ENCODE peak calls at places on chromosomes 16 and 17, in five cellular contexts. H is neural progenitor cell, W is brain microvascular endothelial cell, T is LNCaP clone FGC, F is fibroblast of pulmonary artery. U is an unnamed sample.

GRCh38 chr17:63136381-63137012 is 170.5 kb downstream of the TANC2 start:
- DNase-seq in H (peak; percentile 37), W (no peak), T (no peak), F (no peak), U (no peak)

GRCh38 chr17:57895382-57896060 is 45.7 kb upstream of the MRPS23 start:
- DNase-seq in H (no peak), W (no peak), T (no peak), F (peak; percentile 40), U (no peak)

GRCh38 chr16:30761928-30762902 is at the start of the genes CFAP119 and RNF40:
- DNase-seq in H (peak; percentile 98), W (peak; percentile 99), T (peak; percentile 94), F (peak; percentile 98), U (peak; percentile 89)

GRCh38 chr16:15398618-15399316 is 3.2 kb downstream of the MPV17L start:
- DNase-seq in H (no peak), W (no peak), T (no peak), F (no peak), U (no peak)

GRCh38 chr16:53913082-53913870 is 209.3 kb downstream of the FTO start:
- DNase-seq in H (no peak), W (peak; percentile 96), T (no peak), F (peak; percentile 97), U (peak; percentile 97)

GRCh38 chr17:64357191-64357981 is 33.3 kb downstream of the PECAM1 start:
- DNase-seq in H (no peak), W (peak; percentile 87), T (no peak), F (peak; percentile 99), U (peak; percentile 97)

GRCh38 chr17:67617304-67617899 is 100.3 kb upstream of the NOL11 start:
- DNase-seq in H (no peak), W (no peak), T (no peak), F (no peak), U (no peak)

GRCh38 chr17:7782237-7782636 is 51.8 kb upstream of the KDM6B start:
- DNase-seq in H (no peak), W (peak; percentile 11), T (no peak), F (peak; percentile 57), U (no peak)

GRCh38 chr17:64001763-64002529 is 3.8 kb downstream of the PRR29 start:
- DNase-seq in H (peak; percentile 1), W (no peak), T (no peak), F (peak; percentile 55), U (peak; percentile 48)

GRCh38 chr17:76501827-76502307 is 644 bp upstream of the RHBDF2 start:
- DNase-seq in H (no peak), W (no peak), T (no peak), F (no peak), U (no peak)

GRCh38 chr17:78010759-78011158 is 52.3 kb downstream of the TNRC6C start:
- DNase-seq in H (no peak), W (no peak), T (no peak), F (no peak), U (no peak)

GRCh38 chr17:19833914-19834313 is 33.8 kb downstream of the ULK2 start:
- DNase-seq in H (no peak), W (no peak), T (no peak), F (no peak), U (no peak)

GRCh38 chr16:68444058-68444657 is 4.2 kb downstream of the SMPD3 start:
- DNase-seq in H (peak; percentile 84), W (peak; percentile 20), T (no peak), F (peak; percentile 53), U (no peak)

GRCh38 chr16:22217890-22218730 is 12.0 kb downstream of the EEF2K start:
- DNase-seq in H (no peak), W (no peak), T (no peak), F (no peak), U (no peak)

GRCh38 chr17:83099570-83100181 is 20.3 kb downstream of the METRNL start:
- DNase-seq in H (peak; percentile 32), W (no peak), T (no peak), F (no peak), U (no peak)

GRCh38 chr17:70181376-70181775 is 12.0 kb downstream of the KCNJ2 start:
- DNase-seq in H (no peak), W (no peak), T (no peak), F (no peak), U (no peak)

GRCh38 chr16:60107920-60108319 is 1373.8 kb upstream of the GOT2 start:
- DNase-seq in H (no peak), W (no peak), T (no peak), F (no peak), U (no peak)

GRCh38 chr17:78993241-78993956 is 13.7 kb upstream of the LGALS3BP start:
- DNase-seq in H (peak; percentile 69), W (peak; percentile 32), T (no peak), F (peak; percentile 66), U (no peak)

GRCh38 chr17:39462644-39463375 is 1.5 kb downstream of the CDK12 start:
- DNase-seq in H (peak; percentile 25), W (no peak), T (no peak), F (no peak), U (no peak)

GRCh38 chr16:85286970-85287814 is 174.9 kb upstream of the CIBAR2 start:
- DNase-seq in H (no peak), W (peak; percentile 23), T (no peak), F (peak; percentile 7), U (peak; percentile 27)

GRCh38 chr17:81481011-81481799 is 31.4 kb downstream of the ACTG1 start:
- DNase-seq in H (peak; percentile 87), W (no peak), T (no peak), F (peak; percentile 62), U (no peak)

GRCh38 chr17:63276821-63277220 is 169.3 kb downstream of the CYB561 start:
- DNase-seq in H (no peak), W (no peak), T (no peak), F (no peak), U (no peak)

GRCh38 chr17:14793237-14793636 is 471.9 kb downstream of the PMP22 start:
- DNase-seq in H (no peak), W (peak; percentile 58), T (no peak), F (no peak), U (no peak)

GRCh38 chr16:76900285-76901263 is 290.4 kb upstream of the MON1B start:
- DNase-seq in H (no peak), W (no peak), T (no peak), F (no peak), U (no peak)

GRCh38 chr17:13407381-13407780 is 194.3 kb downstream of the HS3ST3A1 start:
- DNase-seq in H (no peak), W (no peak), T (no peak), F (no peak), U (no peak)

GRCh38 chr17:74773871-74774286 is 2.3 kb downstream of the NAT9 start:
- DNase-seq in H (no peak), W (peak; percentile 63), T (no peak), F (peak; percentile 73), U (no peak)

GRCh38 chr17:50660042-50660886 is 25.6 kb downstream of the ABCC3 start:
- DNase-seq in H (no peak), W (no peak), T (no peak), F (peak; percentile 51), U (no peak)

GRCh38 chr16:63447121-63447520 is 1410.9 kb upstream of the CDH8 start:
- DNase-seq in H (peak; percentile 53), W (no peak), T (no peak), F (no peak), U (no peak)

GRCh38 chr17:75517277-75517865 is 1.0 kb downstream of the TSEN54 start:
- DNase-seq in H (peak; percentile 33), W (no peak), T (no peak), F (no peak), U (no peak)

GRCh38 chr16:66740533-66740932 is 10.9 kb downstream of the DYNC1LI2 start:
- DNase-seq in H (no peak), W (no peak), T (no peak), F (peak; percentile 42), U (no peak)

GRCh38 chr16:49651980-49652379 is 203.9 kb downstream of the ZNF423 start:
- DNase-seq in H (no peak), W (no peak), T (no peak), F (no peak), U (no peak)
- H3K4me3 ChIP-seq in H (no peak overlapping the region), W (no peak overlapping the region), T (no peak overlapping the region), F (no peak overlapping the region), U (no peak overlapping the region)

GRCh38 chr16:11635127-11635652 is 33.1 kb upstream of the SNN start:
- DNase-seq in H (no peak), W (no peak), T (no peak), F (no peak), U (no peak)

GRCh38 chr16:11631214-11631613 is 37.0 kb upstream of the SNN start:
- DNase-seq in H (no peak), W (no peak), T (no peak), F (no peak), U (no peak)

GRCh38 chr16:11634307-11634706 is 33.9 kb upstream of the SNN start:
- DNase-seq in H (no peak), W (no peak), T (no peak), F (no peak), U (no peak)

GRCh38 chr16:11632455-11632921 is 35.8 kb upstream of the SNN start:
- DNase-seq in H (peak; percentile 61), W (peak; percentile 52), T (no peak), F (peak; percentile 92), U (peak; percentile 51)

GRCh38 chr16:11633113-11633512 is 35.1 kb upstream of the SNN start:
- DNase-seq in H (no peak), W (no peak), T (no peak), F (no peak), U (no peak)
- H3K4me3 ChIP-seq in H (no peak overlapping the region), W (no peak overlapping the region), T (no peak overlapping the region), F (no peak overlapping the region), U (no peak overlapping the region)

GRCh38 chr17:17021194-17021863 is 20.9 kb upstream of the MPRIP start:
- DNase-seq in H (peak; percentile 82), W (no peak), T (no peak), F (peak; percentile 47), U (no peak)

GRCh38 chr17:17020821-17021193 is 21.4 kb upstream of the MPRIP start:
- DNase-seq in H (no peak), W (no peak), T (no peak), F (no peak), U (no peak)

GRCh38 chr17:17019430-17019762 is 22.9 kb upstream of the MPRIP start:
- DNase-seq in H (no peak), W (no peak), T (no peak), F (no peak), U (no peak)

GRCh38 chr17:17018612-17019429 is 23.4 kb upstream of the MPRIP start:
- DNase-seq in H (no peak), W (no peak), T (peak; percentile 91), F (no peak), U (no peak)

DNA sequence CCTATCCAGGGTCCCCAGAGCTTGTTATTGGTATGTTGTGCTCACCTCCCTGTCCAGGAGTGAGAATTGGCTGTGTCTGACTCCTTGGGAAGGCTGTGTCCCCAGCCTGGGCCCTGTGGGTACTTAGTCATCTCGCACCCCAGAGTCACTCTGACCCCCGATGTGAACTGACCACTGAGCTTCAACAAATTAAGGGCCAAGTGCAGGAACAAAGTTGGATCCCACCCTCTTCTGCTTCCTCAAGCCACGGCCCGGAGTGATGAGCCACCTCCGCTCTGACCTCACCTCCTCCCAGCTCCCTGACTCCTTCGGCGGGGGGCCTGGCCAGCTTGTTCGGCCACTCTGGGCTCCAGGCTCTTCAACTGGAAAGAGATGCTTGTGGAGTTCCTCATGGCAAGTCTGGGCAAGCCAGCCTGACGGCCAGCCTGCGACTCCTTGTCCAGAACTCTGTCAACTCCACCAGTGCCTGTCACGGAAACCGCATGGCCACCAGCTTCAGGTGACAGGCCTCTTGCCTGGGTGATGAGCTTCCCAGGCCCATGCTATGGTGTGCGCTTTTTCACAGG is 22.3 kb upstream of the MPRIP start:
- DNase-seq in H (no peak), W (no peak), T (no peak), F (no peak), U (no peak)
- H3K4me3 ChIP-seq in H (no peak overlapping the region), W (no peak overlapping the region), T (no peak overlapping the region), F (no peak overlapping the region), U (no peak overlapping the region)

GRCh38 chr17:59093702-59094231 is 12.9 kb downstream of the TRIM37 start:
- DNase-seq in H (no peak), W (peak; percentile 99), T (no peak), F (peak; percentile 98), U (peak; percentile 86)
- H3K4me3 ChIP-seq in H (no peak overlapping the region), W (peak overlapping the region; percentile 12), T (no peak overlapping the region), F (peak overlapping the region; percentile 36), U (peak overlapping the region; percentile 7)

U was measured in skeletal muscle cell.